ENCODE peak calls at places on chromosomes 12 and 14, in six cellular contexts. T, P, H, G, O and D are unnamed samples.
A peak's percentile ranks its signal among the peaks of the same experiment; 100 is the strongest.

GRCh38 chr12:92396647-92397258 is 251.1 kb upstream of the BTG1 start:
- DNase-seq in O (peak; percentile 50), G (no peak), P (no peak), H (peak; percentile 7), T (no peak), D (peak; percentile 18)

GRCh38 chr14:72736791-72737559 is 156.9 kb downstream of the DPF3 start:
- DNase-seq in P (no peak), T (no peak), O (no peak), G (no peak), H (no peak), D (peak; percentile 74)

GRCh38 chr12:81976661-81977060 is 217.5 kb upstream of the PPFIA2 start:
- DNase-seq in T (no peak), O (no peak), G (no peak), P (no peak), H (no peak), D (no peak)

GRCh38 chr12:125163148-125163547 is 97.9 kb downstream of the AACS start:
- DNase-seq in O (no peak), H (no peak), P (no peak), T (no peak), G (no peak), D (no peak)

GRCh38 chr12:106304001-106304421 is 1.5 kb downstream of the TCP11L2 start:
- DNase-seq in T (no peak), H (peak; percentile 8), O (no peak), P (no peak), G (no peak), D (no peak)

GRCh38 chr12:88801227-88802225 is 221.3 kb upstream of the KITLG start:
- DNase-seq in O (no peak), T (no peak), H (no peak), P (no peak), G (no peak), D (no peak)

GRCh38 chr12:49582201-49582600 is 14.3 kb upstream of the MCRS1 start:
- DNase-seq in T (no peak), G (no peak), P (no peak), H (no peak), O (no peak), D (no peak)

GRCh38 chr12:77151030-77151429 is 85.7 kb upstream of the E2F7 start:
- DNase-seq in P (no peak), T (no peak), H (no peak), O (no peak), G (no peak), D (no peak)

GRCh38 chr12:42129595-42130204 is 15.0 kb downstream of the GXYLT1 start:
- DNase-seq in O (no peak), P (peak; percentile 34), G (no peak), H (peak; percentile 77), T (no peak), D (peak; percentile 40)

GRCh38 chr14:37318938-37319337 is 121.2 kb downstream of the MIPOL1 start:
- DNase-seq in O (no peak), H (no peak), P (no peak), G (no peak), T (no peak), D (no peak)

GRCh38 chr12:47286676-47287075 is 206.9 kb upstream of the AMIGO2 start:
- DNase-seq in T (no peak), G (no peak), P (peak; percentile 26), O (no peak), H (no peak), D (no peak)

GRCh38 chr12:130700492-130701401 is 15.4 kb downstream of the RIMBP2 start:
- DNase-seq in P (no peak), T (no peak), G (no peak), H (no peak), O (no peak), D (no peak)

GRCh38 chr12:69578283-69578682 is 7.0 kb upstream of the CCT2 start:
- DNase-seq in P (no peak), H (no peak), G (no peak), T (no peak), O (no peak), D (no peak)

GRCh38 chr14:55689971-55690871 is 110.2 kb downstream of the KTN1 start:
- DNase-seq in P (no peak), T (no peak), O (no peak), H (no peak), G (no peak), D (no peak)

GRCh38 chr14:59455411-59455810 is 9.8 kb downstream of the GPR135 start:
- DNase-seq in P (no peak), G (no peak), H (peak; percentile 40), T (no peak), O (no peak), D (no peak)

GRCh38 chr12:128820723-128821432 is 2.9 kb downstream of the SLC15A4 start:
- DNase-seq in G (peak; percentile 81), O (no peak), T (no peak), H (no peak), P (no peak), D (no peak)

GRCh38 chr14:99731536-99732435 is 47.7 kb downstream of the CYP46A1 start:
- DNase-seq in P (no peak), G (peak; percentile 46), H (no peak), T (peak; percentile 78), O (no peak), D (peak; percentile 17)

GRCh38 chr14:20743556-20743955 is 2.1 kb upstream of the EDDM3A start:
- DNase-seq in P (no peak), T (no peak), O (no peak), H (no peak), G (no peak), D (no peak)

GRCh38 chr12:77064891-77065360 is 443 bp downstream of the E2F7 start:
- DNase-seq in O (no peak), H (no peak), G (no peak), P (no peak), T (no peak), D (no peak)

GRCh38 chr14:79708991-79709390 is 502.3 kb downstream of the DIO2 start:
- DNase-seq in T (no peak), P (no peak), O (no peak), H (no peak), G (no peak), D (no peak)

GRCh38 chr14:61549425-61549824 is 145.9 kb upstream of the HIF1A start:
- DNase-seq in T (no peak), P (no peak), G (no peak), H (peak; percentile 71), O (no peak), D (no peak)

GRCh38 chr14:52723514-52724359 is 6.2 kb upstream of the STYX start:
- DNase-seq in P (no peak), T (no peak), G (no peak), O (no peak), H (no peak), D (no peak)

GRCh38 chr14:42654707-42655106 is 1048.0 kb downstream of the LRFN5 start:
- DNase-seq in G (no peak), P (no peak), T (no peak), H (no peak), O (no peak), D (no peak)

GRCh38 chr12:10543499-10543898 is 37.8 kb downstream of the EIF2S3B start:
- DNase-seq in H (no peak), T (no peak), G (no peak), P (no peak), O (no peak), D (no peak)

GRCh38 chr12:107990325-107990724 is 138.8 kb upstream of the WSCD2 start:
- DNase-seq in O (peak; percentile 74), P (peak; percentile 18), G (peak; percentile 50), H (peak; percentile 17), T (no peak), D (peak; percentile 69)

DNA sequence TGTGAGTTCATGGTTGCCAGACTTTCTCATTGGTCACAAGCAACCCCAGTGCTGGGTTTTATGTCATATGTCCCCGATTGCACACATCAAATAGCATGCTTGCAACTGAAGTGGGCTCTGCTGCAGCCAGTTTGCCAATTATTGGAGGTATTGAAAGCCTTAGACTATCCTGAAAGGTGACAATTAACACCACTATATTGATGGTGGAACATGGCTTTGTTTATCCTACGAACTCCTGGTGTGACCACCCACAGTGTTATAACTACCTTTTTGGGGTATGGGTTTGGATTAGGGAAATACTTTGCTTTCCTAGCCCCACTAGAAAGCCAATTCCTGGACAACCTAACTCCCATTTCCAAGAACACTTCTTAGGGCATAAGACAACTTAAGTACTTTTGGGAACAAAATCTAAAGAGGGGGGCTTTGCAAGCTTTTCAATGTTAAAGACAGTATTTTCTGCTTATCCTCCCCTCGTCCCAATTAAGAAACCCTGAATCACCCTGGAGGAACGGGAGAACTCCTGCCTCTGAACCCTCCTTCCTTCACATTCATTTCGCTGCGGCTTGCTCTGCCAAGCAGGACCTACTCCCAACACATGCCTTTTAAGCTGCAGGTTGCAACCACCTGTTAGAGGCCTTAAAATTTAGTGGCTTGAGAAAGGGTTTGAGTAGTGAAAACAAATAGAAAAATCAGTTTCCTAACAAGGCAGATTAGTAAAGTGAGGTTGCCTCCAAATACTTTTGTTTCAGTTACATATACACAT is 80.3 kb upstream of the RBM19 start:
- DNase-seq in P (no peak), T (no peak), O (no peak), G (no peak), H (no peak), D (no peak)
- H3K27me3 ChIP-seq in P (no peaks in the 10 kb centered on the region), T (no peaks in the 10 kb centered on the region), O (no peaks in the 10 kb centered on the region), G (no peaks in the 10 kb centered on the region), H (no peaks in the 10 kb centered on the region), D (peaks cover 19% of the 10 kb centered on the region)

GRCh38 chr14:103460415-103460814 is 62.2 kb downstream of the CKB start:
- DNase-seq in O (no peak), G (no peak), H (no peak), P (no peak), T (no peak), D (no peak)
- H3K36me3 ChIP-seq in O (peaks cover 59% of the 10 kb centered on the region), G (peaks cover 7% of the 10 kb centered on the region), H (peaks cover 24% of the 10 kb centered on the region), P (peaks cover 7% of the 10 kb centered on the region), T (peaks cover 11% of the 10 kb centered on the region), D (peaks cover 31% of the 10 kb centered on the region)

DNA sequence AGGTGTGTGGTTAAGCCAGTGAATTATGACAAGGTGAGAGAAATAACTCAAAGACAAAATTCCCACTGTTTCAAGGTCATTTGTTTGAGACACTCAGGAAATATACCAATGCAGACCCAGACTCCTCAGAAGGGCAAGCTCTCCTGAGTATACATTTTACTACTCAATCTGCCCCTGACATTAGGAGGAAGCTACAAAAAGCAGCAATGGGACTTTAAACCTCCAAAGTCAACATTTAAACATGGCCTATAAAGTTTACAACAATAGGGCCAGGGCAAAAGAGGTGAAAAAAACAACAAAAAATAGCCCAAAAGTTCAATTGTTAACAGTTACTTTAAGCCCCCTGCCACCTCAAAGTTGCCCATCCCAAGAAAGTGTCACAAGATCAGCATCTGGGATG is 19.5 kb upstream of the PEX5 start:
- DNase-seq in T (no peak), P (no peak), O (no peak), H (no peak), G (no peak), D (no peak)
- H3K27me3 ChIP-seq in T (no peaks in the 10 kb centered on the region), P (no peaks in the 10 kb centered on the region), O (no peaks in the 10 kb centered on the region), H (no peaks in the 10 kb centered on the region), G (no peaks in the 10 kb centered on the region), D (no peaks in the 10 kb centered on the region)

DNA sequence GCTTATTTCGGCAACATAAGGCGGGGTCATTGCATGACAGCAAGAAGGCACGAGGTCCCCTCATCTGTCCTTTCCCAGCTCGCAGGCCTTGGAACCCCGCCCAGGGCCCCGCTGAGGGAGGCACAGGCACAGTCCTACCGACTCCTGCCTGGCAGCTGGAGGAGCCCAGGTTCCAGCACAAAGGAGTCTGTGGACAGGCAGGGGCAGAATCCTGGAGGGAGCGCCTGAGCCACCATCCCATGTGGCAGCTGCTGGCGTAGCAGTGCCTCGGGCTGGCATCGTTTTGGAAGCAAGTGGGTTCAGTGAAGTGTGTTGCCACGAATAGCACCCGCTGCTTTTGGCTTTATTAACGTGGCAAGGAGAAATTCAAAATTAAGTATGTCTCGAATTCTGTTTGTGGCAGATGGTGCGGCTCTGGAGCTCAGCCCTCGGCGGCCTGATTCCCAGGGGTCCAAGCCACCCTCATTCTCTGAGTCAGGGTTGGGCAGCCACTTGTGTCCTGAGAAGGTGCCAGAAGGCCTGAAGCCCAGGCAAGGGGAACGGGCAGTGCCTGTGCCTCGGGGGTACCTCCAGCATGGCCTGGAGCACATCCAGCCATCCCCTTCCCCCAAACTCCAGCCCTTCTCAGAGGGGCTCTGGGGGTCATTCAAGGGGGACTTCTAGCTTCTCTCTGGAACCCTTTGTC is 35.9 kb downstream of the SLC8B1 start:
- DNase-seq in G (peak; percentile 81), H (no peak), P (peak; percentile 67), T (peak; percentile 83), O (no peak), D (no peak)
- H3K36me3 ChIP-seq in G (peaks cover 5% of the 10 kb centered on the region), H (no peaks in the 10 kb centered on the region), P (no peaks in the 10 kb centered on the region), T (peaks cover 10% of the 10 kb centered on the region), O (peaks cover 93% of the 10 kb centered on the region), D (peaks cover 4% of the 10 kb centered on the region)